ENCODE peak calls at places on chromosomes 2 and 18, in seven cellular contexts. C, G, V, T, O, H and M are unnamed samples.
A peak's percentile ranks its signal among the peaks of the same experiment; 100 is the strongest.

GRCh38 chr2:86336350-86337234 is 834 bp downstream of the REEP1 start:
- DNase-seq in C (no peak), G (no peak), O (no peak), T (no peak), V (no peak), H (no peak), M (no peak)

GRCh38 chr18:48663096-48663930 is 124.5 kb downstream of the CTIF start:
- DNase-seq in H (no peak), V (no peak), T (no peak), G (no peak), C (no peak), O (no peak), M (no peak)

GRCh38 chr18:47436871-47437270 is 185.4 kb upstream of the SKOR2 start:
- DNase-seq in T (no peak), V (no peak), G (no peak), O (no peak), C (no peak), H (no peak), M (no peak)

GRCh38 chr2:167599228-167599627 is 648.2 kb downstream of the STK39 start:
- DNase-seq in C (no peak), G (no peak), O (no peak), V (no peak), H (no peak), T (no peak), M (no peak)

GRCh38 chr2:109419960-109420370 is 193.8 kb downstream of the SEPTIN10 start:
- DNase-seq in H (no peak), O (no peak), T (no peak), C (no peak), V (no peak), G (no peak), M (no peak)

GRCh38 chr2:73701968-73702665 is 35.0 kb downstream of the TPRKB start:
- DNase-seq in H (no peak), C (no peak), O (no peak), V (no peak), G (peak; percentile 66), T (no peak), M (no peak)

GRCh38 chr2:201127570-201127969 is 11.6 kb downstream of the CFLAR start:
- DNase-seq in T (no peak), V (no peak), H (no peak), O (no peak), C (no peak), G (no peak), M (no peak)

GRCh38 chr2:127531133-127531709 is 4.3 kb upstream of the MYO7B start:
- DNase-seq in H (no peak), C (no peak), G (no peak), T (no peak), O (no peak), V (no peak), M (no peak)

GRCh38 chr2:195677884-195678283 is 20.9 kb downstream of the SLC39A10 start:
- DNase-seq in T (no peak), O (no peak), H (no peak), C (no peak), G (no peak), V (no peak), M (no peak)

GRCh38 chr2:198259496-198259895 is 455.1 kb downstream of the PLCL1 start:
- DNase-seq in V (no peak), T (no peak), O (no peak), G (no peak), H (no peak), C (no peak), M (no peak)

GRCh38 chr2:118321436-118322100 is 233.3 kb downstream of the INSIG2 start:
- DNase-seq in V (no peak), G (no peak), H (no peak), T (no peak), O (no peak), C (no peak), M (no peak)

GRCh38 chr18:70195852-70196434 is 9.5 kb downstream of the RTTN start:
- DNase-seq in T (no peak), C (no peak), O (no peak), V (peak; percentile 54), H (no peak), G (no peak), M (peak; percentile 21)

GRCh38 chr2:158797963-158798700 is 3.0 kb downstream of the DAPL1 start:
- DNase-seq in T (no peak), G (no peak), C (no peak), O (no peak), V (peak; percentile 19), H (no peak), M (no peak)

GRCh38 chr2:120910956-120911951 is 175.6 kb downstream of the GLI2 start:
- DNase-seq in V (no peak), G (no peak), H (no peak), O (no peak), C (no peak), T (no peak), M (no peak)

GRCh38 chr18:13536578-13536977 is 189.8 kb downstream of the FAM210A start:
- DNase-seq in H (no peak), O (no peak), G (no peak), C (no peak), V (no peak), T (no peak), M (no peak)

GRCh38 chr2:128835342-128835855 is 516.7 kb upstream of the HS6ST1 start:
- DNase-seq in C (no peak), H (no peak), O (no peak), T (no peak), V (no peak), G (no peak), M (no peak)

GRCh38 chr2:84631985-84632384 is 115.7 kb downstream of the DNAH6 start:
- DNase-seq in O (no peak), H (no peak), T (no peak), V (no peak), C (no peak), G (no peak), M (no peak)

GRCh38 chr2:105369777-105370690 is 28.8 kb downstream of the FHL2 start:
- DNase-seq in C (peak; percentile 70), V (peak; percentile 61), T (peak; percentile 40), H (peak; percentile 59), O (peak; percentile 93), G (peak; percentile 84), M (peak; percentile 64)

GRCh38 chr2:144143294-144144092 is 376.4 kb downstream of the ZEB2 start:
- DNase-seq in G (no peak), T (no peak), O (no peak), V (no peak), C (peak; percentile 1), H (no peak), M (no peak)

GRCh38 chr18:4096501-4096900 is 358.6 kb downstream of the DLGAP1 start:
- DNase-seq in H (no peak), V (no peak), T (no peak), C (no peak), O (no peak), G (no peak), M (no peak)

GRCh38 chr2:54422072-54422581 is 34.0 kb upstream of the SPTBN1 start:
- DNase-seq in T (no peak), G (no peak), V (no peak), C (peak; percentile 66), H (no peak), O (no peak), M (no peak)

GRCh38 chr2:64654993-64655666 is 1.4 kb upstream of the SERTAD2 start:
- DNase-seq in V (no peak), C (no peak), H (no peak), T (no peak), O (no peak), G (no peak), M (no peak)

GRCh38 chr18:58223717-58224424 is 179.8 kb downstream of the NEDD4L start:
- DNase-seq in H (no peak), V (no peak), C (no peak), O (peak; percentile 82), T (no peak), G (peak; percentile 66), M (no peak)

GRCh38 chr2:154375625-154376020 is 322.9 kb upstream of the KCNJ3 start:
- DNase-seq in G (no peak), C (no peak), V (peak; percentile 55), H (no peak), O (no peak), T (no peak), M (no peak)

GRCh38 chr18:29321561-29321960 is 1144.6 kb upstream of the CDH2 start:
- DNase-seq in T (no peak), C (no peak), G (no peak), O (no peak), H (no peak), V (no peak), M (no peak)

GRCh38 chr2:235826791-235827190 is 332.9 kb downstream of the AGAP1 start:
- DNase-seq in G (no peak), O (no peak), T (no peak), V (no peak), H (no peak), C (no peak), M (no peak)

GRCh38 chr18:9790261-9790660 is 82.2 kb downstream of the RAB31 start:
- DNase-seq in G (no peak), H (no peak), T (no peak), C (no peak), O (no peak), V (no peak), M (no peak)

GRCh38 chr2:48341556-48342133 is 188.3 kb upstream of the STON1 start:
- DNase-seq in O (no peak), H (no peak), G (no peak), T (no peak), C (peak; percentile 33), V (no peak), M (no peak)